ENCODE peak calls at places on chromosomes 7 and 10, in seven cellular contexts. K is Daoy; N is omental fat pad; V is stimulated activated CD4-positive, alpha-beta T cell treated with anti-CD3 and anti-CD28 coated beads, TNF-alpha, amount 100 ng/mL, for 4 hours; X is skeletal muscle cell; I is mesenteric fat pad; R is cardiac fibroblast. U is an unnamed sample.

GRCh38 chr7:155660059-155660757 is 15.7 kb downstream of the RBM33 start:
- DNase-seq in X (no peak), I (no peak), V (no peak), N (no peak), K (no peak), R (no peak), U (peak)

GRCh38 chr7:80500325-80500724 is 11.5 kb downstream of the GNAT3 start:
- DNase-seq in X (no peak), N (no peak), R (no peak), V (no peak), I (no peak), K (no peak), U (no peak)

GRCh38 chr10:131909014-131909808 is 8.4 kb downstream of the PPP2R2D start:
- DNase-seq in X (no peak), V (no peak), R (no peak), N (no peak), I (no peak), K (no peak), U (no peak)

GRCh38 chr7:123655614-123656013 is at the start of gene LMOD2:
- DNase-seq in V (no peak), I (no peak), N (no peak), X (no peak), K (no peak), R (no peak), U (no peak)

GRCh38 chr7:155263522-155264197 is 34.0 kb upstream of the INSIG1 start:
- DNase-seq in X (no peak), R (no peak), I (no peak), V (no peak), K (no peak), N (no peak), U (no peak)

GRCh38 chr7:1099637-1100036 is 11.7 kb downstream of the GPER1 start:
- DNase-seq in N (no peak), X (no peak), R (no peak), K (no peak), V (no peak), I (no peak), U (no peak)

GRCh38 chr7:75987026-75987804 is 7.2 kb downstream of the TMEM120A start:
- DNase-seq in R (no peak), V (no peak), I (no peak), X (no peak), K (no peak), N (no peak), U (no peak)

GRCh38 chr7:142001163-142001874 is 5.6 kb downstream of the MGAM start:
- DNase-seq in K (peak), R (no peak), I (no peak), V (no peak), X (peak), N (no peak), U (peak)

GRCh38 chr10:27687326-27687725 is 58.3 kb downstream of the MKX start:
- DNase-seq in N (no peak), X (no peak), R (no peak), K (peak), V (no peak), I (no peak), U (no peak)

GRCh38 chr10:83274088-83274487 is 865.2 kb upstream of the GHITM start:
- DNase-seq in K (no peak), I (no peak), X (no peak), V (no peak), N (no peak), R (no peak), U (no peak)

GRCh38 chr7:142359694-142360279 is 101.9 kb upstream of the PRSS58 start:
- DNase-seq in R (peak), I (no peak), X (peak), K (no peak), V (no peak), N (no peak), U (peak)

GRCh38 chr7:48274662-48275061 is 103.4 kb downstream of the ABCA13 start:
- DNase-seq in K (no peak), V (no peak), I (no peak), X (no peak), N (no peak), R (no peak), U (peak)

GRCh38 chr10:105679781-105680180 is 1038.7 kb downstream of the SORCS3 start:
- DNase-seq in V (no peak), K (no peak), R (no peak), X (no peak), I (no peak), N (no peak), U (no peak)

GRCh38 chr10:85032981-85033380 is 704.6 kb downstream of the CCSER2 start:
- DNase-seq in I (no peak), X (no peak), V (no peak), R (no peak), N (no peak), K (no peak), U (no peak)

GRCh38 chr10:28902215-28902614 is 224.9 kb downstream of the BAMBI start:
- DNase-seq in R (no peak), N (no peak), V (no peak), I (no peak), K (no peak), X (no peak), U (no peak)

GRCh38 chr10:12196531-12197211 is 683 bp downstream of the CDC123 start:
- DNase-seq in R (no peak), K (no peak), V (no peak), I (no peak), X (no peak), N (no peak), U (no peak)

GRCh38 chr7:76000566-76000965 is 6.2 kb upstream of the TMEM120A start:
- DNase-seq in X (no peak), N (no peak), V (no peak), R (no peak), I (no peak), K (no peak), U (no peak)

GRCh38 chr10:98417973-98418372 is 3.0 kb upstream of the PYROXD2 start:
- DNase-seq in I (peak), N (no peak), X (no peak), V (no peak), K (no peak), R (no peak), U (no peak)

GRCh38 chr10:2784766-2785165 is 282.6 kb upstream of the PFKP start:
- DNase-seq in X (no peak), V (no peak), N (no peak), R (no peak), K (no peak), I (no peak), U (no peak)

GRCh38 chr7:100967292-100967863 is 2.0 kb upstream of the MUC12 start:
- DNase-seq in X (no peak), V (no peak), N (no peak), I (no peak), R (no peak), K (peak), U (no peak)

GRCh38 chr7:80060218-80060806 is 74.3 kb upstream of the GNAI1 start:
- DNase-seq in X (peak), I (no peak), R (peak), V (no peak), K (peak), N (no peak), U (peak)

GRCh38 chr7:148701414-148701813 is 2.7 kb downstream of the CUL1 start:
- DNase-seq in I (no peak), N (no peak), R (peak), K (peak), X (no peak), V (no peak), U (peak)

GRCh38 chr7:115676080-115676479 is 354.5 kb downstream of the TFEC start:
- DNase-seq in X (no peak), N (no peak), V (no peak), K (peak), I (no peak), R (peak), U (peak)

GRCh38 chr7:20647908-20648776 is 32.7 kb downstream of the ABCB5 start:
- DNase-seq in N (no peak), I (no peak), R (peak), V (no peak), K (peak), X (no peak), U (peak)

GRCh38 chr10:88318803-88319202 is 264.3 kb downstream of the RNLS start:
- DNase-seq in V (no peak), I (no peak), X (no peak), K (no peak), R (no peak), N (no peak), U (no peak)

GRCh38 chr10:75632750-75633462 is 201.5 kb downstream of the LRMDA start:
- DNase-seq in I (no peak), N (no peak), X (no peak), R (peak), K (no peak), V (no peak), U (peak)

GRCh38 chr7:152910545-152911013 is 151.0 kb downstream of the ACTR3B start:
- DNase-seq in V (no peak), K (no peak), X (no peak), N (no peak), I (peak), R (no peak), U (no peak)

GRCh38 chr10:13349776-13350274 is 1.7 kb upstream of the SEPHS1 start:
- DNase-seq in X (peak), V (no peak), I (no peak), N (no peak), R (peak), K (peak), U (peak)

GRCh38 chr7:140230517-140230861 is 53.7 kb upstream of the KDM7A start:
- DNase-seq in X (no peak), I (no peak), K (peak), N (no peak), R (no peak), V (peak), U (no peak)

GRCh38 chr7:1240296-1240820 is 7.7 kb downstream of the UNCX start:
- DNase-seq in I (no peak), N (no peak), R (no peak), X (no peak), K (no peak), V (no peak), U (no peak)

GRCh38 chr7:124922200-124922599 is 7.4 kb downstream of the POT1 start:
- DNase-seq in V (no peak), N (no peak), R (no peak), I (no peak), X (no peak), K (no peak), U (no peak)

GRCh38 chr10:98921381-98921780 is 314.3 kb downstream of the HPSE2 start:
- DNase-seq in V (no peak), N (no peak), X (no peak), R (no peak), I (no peak), K (no peak), U (no peak)

GRCh38 chr7:77783111-77783510 is 15.1 kb downstream of the TMEM60 start:
- DNase-seq in R (no peak), I (no peak), V (no peak), N (no peak), X (no peak), K (no peak), U (peak)

GRCh38 chr10:112151640-112152039 is 31.9 kb downstream of the GPAM start:
- DNase-seq in R (no peak), I (no peak), X (no peak), N (no peak), K (no peak), V (no peak), U (peak)

GRCh38 chr10:25390733-25391132 is 215.9 kb downstream of the GPR158 start:
- DNase-seq in X (no peak), R (no peak), K (no peak), V (no peak), I (no peak), N (no peak), U (no peak)

GRCh38 chr7:151448261-151449252 is 8.6 kb upstream of the CRYGN start:
- DNase-seq in N (peak), X (no peak), V (peak), K (peak), I (peak), R (peak), U (peak)

GRCh38 chr10:22356324-22356873 is 11.1 kb downstream of the SPAG6 start:
- DNase-seq in I (no peak), R (no peak), X (no peak), K (no peak), V (no peak), N (no peak), U (no peak)

U was measured in fibroblast of the aortic adventitia.